ENCODE peak calls at places on chromosomes 12 and 14, in nine cellular contexts. One of them, this sample, is unnamed.

GRCh38 chr12:26135010-26135420 is 10.2 kb upstream of the BHLHE41 start:
- DNase-seq in A549: no peak
- DNase-seq in fibroblast of mammary gland: peak; percentile 10
- DNase-seq in endothelial cell: no peak
- DNase-seq in astrocyte of the cerebellum: peak; percentile 84
- DNase-seq in RWPE1: no peak
- DNase-seq in dorsolateral prefrontal cortex: no peak
- DNase-seq in tibial artery: no peak
- DNase-seq in cardiac muscle cell: no peak
- DNase-seq in this sample: no peak

GRCh38 chr12:58346032-58346632 is 404.8 kb downstream of the ATP23 start:
- DNase-seq in endothelial cell: no peak
- DNase-seq in tibial artery: no peak
- DNase-seq in RWPE1: peak; percentile 54
- DNase-seq in astrocyte of the cerebellum: peak; percentile 38
- DNase-seq in dorsolateral prefrontal cortex: no peak
- DNase-seq in cardiac muscle cell: peak; percentile 51
- DNase-seq in A549: peak; percentile 46
- DNase-seq in fibroblast of mammary gland: peak; percentile 64
- DNase-seq in this sample: no peak

GRCh38 chr12:107748472-107748871 is 12.5 kb downstream of the PRDM4 start:
- DNase-seq in tibial artery: no peak
- DNase-seq in cardiac muscle cell: no peak
- DNase-seq in astrocyte of the cerebellum: peak; percentile 18
- DNase-seq in endothelial cell: no peak
- DNase-seq in fibroblast of mammary gland: peak; percentile 89
- DNase-seq in RWPE1: peak; percentile 64
- DNase-seq in dorsolateral prefrontal cortex: no peak
- DNase-seq in A549: no peak
- DNase-seq in this sample: no peak

GRCh38 chr12:116735084-116735483 is 2.8 kb downstream of the SPRING1 start:
- DNase-seq in fibroblast of mammary gland: no peak
- DNase-seq in dorsolateral prefrontal cortex: no peak
- DNase-seq in astrocyte of the cerebellum: no peak
- DNase-seq in A549: no peak
- DNase-seq in tibial artery: no peak
- DNase-seq in cardiac muscle cell: no peak
- DNase-seq in RWPE1: no peak
- DNase-seq in endothelial cell: no peak
- DNase-seq in this sample: no peak

GRCh38 chr14:95222870-95223398 is 65.6 kb upstream of the DICER1 start:
- DNase-seq in endothelial cell: no peak
- DNase-seq in A549: no peak
- DNase-seq in cardiac muscle cell: no peak
- DNase-seq in dorsolateral prefrontal cortex: no peak
- DNase-seq in fibroblast of mammary gland: peak; percentile 89
- DNase-seq in astrocyte of the cerebellum: no peak
- DNase-seq in RWPE1: no peak
- DNase-seq in tibial artery: no peak
- DNase-seq in this sample: no peak

GRCh38 chr12:1130164-1130563 is 139.1 kb downstream of the ERC1 start:
- DNase-seq in RWPE1: no peak
- DNase-seq in A549: peak; percentile 53
- DNase-seq in cardiac muscle cell: peak; percentile 38
- DNase-seq in fibroblast of mammary gland: peak; percentile 2
- DNase-seq in tibial artery: no peak
- DNase-seq in endothelial cell: no peak
- DNase-seq in dorsolateral prefrontal cortex: no peak
- DNase-seq in astrocyte of the cerebellum: no peak
- DNase-seq in this sample: peak; percentile 61

GRCh38 chr12:98896938-98897337 is 251.8 kb downstream of the APAF1 start:
- DNase-seq in tibial artery: no peak
- DNase-seq in endothelial cell: peak; percentile 41
- DNase-seq in astrocyte of the cerebellum: peak; percentile 31
- DNase-seq in fibroblast of mammary gland: peak; percentile 9
- DNase-seq in dorsolateral prefrontal cortex: no peak
- DNase-seq in RWPE1: no peak
- DNase-seq in cardiac muscle cell: peak; percentile 65
- DNase-seq in A549: no peak
- DNase-seq in this sample: no peak

GRCh38 chr12:44774815-44775411 is 101.2 kb downstream of the NELL2 start:
- DNase-seq in endothelial cell: peak; percentile 73
- DNase-seq in RWPE1: peak; percentile 8
- DNase-seq in astrocyte of the cerebellum: no peak
- DNase-seq in cardiac muscle cell: peak; percentile 46
- DNase-seq in tibial artery: no peak
- DNase-seq in dorsolateral prefrontal cortex: no peak
- DNase-seq in A549: peak; percentile 42
- DNase-seq in fibroblast of mammary gland: peak; percentile 18
- DNase-seq in this sample: no peak

GRCh38 chr12:87953257-87953860 is 75.8 kb downstream of the C12orf50 start:
- DNase-seq in cardiac muscle cell: peak; percentile 37
- DNase-seq in endothelial cell: peak; percentile 19
- DNase-seq in dorsolateral prefrontal cortex: no peak
- DNase-seq in fibroblast of mammary gland: peak; percentile 60
- DNase-seq in RWPE1: peak; percentile 34
- DNase-seq in A549: peak; percentile 72
- DNase-seq in astrocyte of the cerebellum: peak; percentile 59
- DNase-seq in tibial artery: no peak
- DNase-seq in this sample: peak; percentile 70

GRCh38 chr14:74981833-74982232 is 20.9 kb upstream of the EIF2B2 start:
- DNase-seq in fibroblast of mammary gland: no peak
- DNase-seq in astrocyte of the cerebellum: no peak
- DNase-seq in A549: no peak
- DNase-seq in dorsolateral prefrontal cortex: no peak
- DNase-seq in endothelial cell: no peak
- DNase-seq in RWPE1: no peak
- DNase-seq in tibial artery: no peak
- DNase-seq in cardiac muscle cell: no peak
- DNase-seq in this sample: no peak

GRCh38 chr12:70796989-70797388 is 123.5 kb downstream of the PTPRR start:
- DNase-seq in tibial artery: no peak
- DNase-seq in dorsolateral prefrontal cortex: no peak
- DNase-seq in cardiac muscle cell: no peak
- DNase-seq in A549: no peak
- DNase-seq in endothelial cell: no peak
- DNase-seq in fibroblast of mammary gland: no peak
- DNase-seq in astrocyte of the cerebellum: no peak
- DNase-seq in RWPE1: no peak
- DNase-seq in this sample: peak; percentile 82

GRCh38 chr14:106518054-106518943 is 991.9 kb downstream of the TMEM121 start:
- DNase-seq in A549: peak; percentile 2
- DNase-seq in dorsolateral prefrontal cortex: no peak
- DNase-seq in cardiac muscle cell: no peak
- DNase-seq in tibial artery: no peak
- DNase-seq in endothelial cell: no peak
- DNase-seq in fibroblast of mammary gland: no peak
- DNase-seq in astrocyte of the cerebellum: no peak
- DNase-seq in RWPE1: no peak
- DNase-seq in this sample: no peak

GRCh38 chr12:117026343-117026742 is 72.9 kb downstream of the TESC start:
- DNase-seq in tibial artery: no peak
- DNase-seq in fibroblast of mammary gland: no peak
- DNase-seq in astrocyte of the cerebellum: no peak
- DNase-seq in RWPE1: no peak
- DNase-seq in A549: no peak
- DNase-seq in cardiac muscle cell: no peak
- DNase-seq in endothelial cell: no peak
- DNase-seq in dorsolateral prefrontal cortex: no peak
- DNase-seq in this sample: no peak

GRCh38 chr12:82414926-82415325 is 56.6 kb downstream of the METTL25 start:
- DNase-seq in endothelial cell: no peak
- DNase-seq in tibial artery: no peak
- DNase-seq in dorsolateral prefrontal cortex: no peak
- DNase-seq in cardiac muscle cell: no peak
- DNase-seq in RWPE1: no peak
- DNase-seq in A549: no peak
- DNase-seq in astrocyte of the cerebellum: peak; percentile 4
- DNase-seq in fibroblast of mammary gland: no peak
- DNase-seq in this sample: no peak
- TF ChIP-seq CTCF in endothelial cell: no peak
- TF ChIP-seq CTCF in tibial artery: no peak
- TF ChIP-seq CTCF in dorsolateral prefrontal cortex: no peak
- TF ChIP-seq CTCF in cardiac muscle cell: no peak
- TF ChIP-seq CTCF in RWPE1: no peak
- TF ChIP-seq CTCF in A549: no peak
- TF ChIP-seq CTCF in astrocyte of the cerebellum: no peak
- TF ChIP-seq CTCF in fibroblast of mammary gland: no peak
- TF ChIP-seq CTCF in this sample: no peak

DNA sequence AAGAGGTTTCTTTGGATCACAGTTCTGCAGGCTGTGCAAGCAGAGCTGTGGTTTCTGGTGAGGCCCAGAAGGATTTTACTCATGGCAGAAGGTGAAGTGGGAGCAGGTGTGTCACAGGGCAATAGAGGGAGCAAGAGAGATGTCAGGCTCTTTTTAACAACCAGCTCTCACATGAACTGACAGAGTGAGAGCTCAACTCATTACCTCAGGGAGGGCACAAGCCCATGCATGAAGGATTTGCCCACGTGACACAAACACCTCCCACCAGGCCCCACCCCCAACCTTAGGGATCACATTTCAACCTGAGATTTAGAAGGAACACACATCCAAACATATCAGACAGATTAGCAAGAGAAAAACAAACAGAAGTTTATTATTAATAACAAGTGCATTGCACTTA is 470.4 kb downstream of the GALC start:
- DNase-seq in dorsolateral prefrontal cortex: no peak
- DNase-seq in astrocyte of the cerebellum: no peak
- DNase-seq in cardiac muscle cell: peak; percentile 6
- DNase-seq in fibroblast of mammary gland: no peak
- DNase-seq in tibial artery: no peak
- DNase-seq in endothelial cell: no peak
- DNase-seq in A549: no peak
- DNase-seq in RWPE1: peak; percentile 15
- DNase-seq in this sample: peak; percentile 18
- TF ChIP-seq CTCF in dorsolateral prefrontal cortex: no peak
- TF ChIP-seq CTCF in astrocyte of the cerebellum: no peak
- TF ChIP-seq CTCF in cardiac muscle cell: no peak
- TF ChIP-seq CTCF in fibroblast of mammary gland: no peak
- TF ChIP-seq CTCF in tibial artery: no peak
- TF ChIP-seq CTCF in endothelial cell: no peak
- TF ChIP-seq CTCF in A549: no peak
- TF ChIP-seq CTCF in RWPE1: no peak
- TF ChIP-seq CTCF in this sample: peak; percentile 46

DNA sequence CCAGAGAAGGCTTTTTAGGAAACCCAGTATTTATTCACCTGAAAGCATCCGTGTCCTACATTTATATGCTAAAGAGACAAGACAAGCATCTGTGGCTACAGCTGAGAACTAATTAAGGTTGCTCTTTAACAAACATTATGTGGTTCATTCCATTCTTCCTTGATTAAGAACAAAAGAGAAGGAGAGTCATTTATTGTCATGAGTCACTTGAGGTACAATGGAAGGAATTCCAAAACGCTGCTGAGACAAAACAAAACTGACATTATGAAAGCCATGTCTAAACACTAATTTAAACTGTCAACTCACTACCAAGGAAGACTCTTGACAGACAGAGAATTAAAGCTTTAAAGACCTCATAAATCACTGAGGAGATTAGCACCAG is 214.4 kb downstream of the BMP4 start:
- DNase-seq in endothelial cell: no peak
- DNase-seq in A549: no peak
- DNase-seq in cardiac muscle cell: no peak
- DNase-seq in fibroblast of mammary gland: no peak
- DNase-seq in astrocyte of the cerebellum: no peak
- DNase-seq in RWPE1: no peak
- DNase-seq in dorsolateral prefrontal cortex: no peak
- DNase-seq in tibial artery: no peak
- DNase-seq in this sample: no peak
- TF ChIP-seq CTCF in endothelial cell: no peak
- TF ChIP-seq CTCF in A549: no peak
- TF ChIP-seq CTCF in cardiac muscle cell: no peak
- TF ChIP-seq CTCF in fibroblast of mammary gland: no peak
- TF ChIP-seq CTCF in astrocyte of the cerebellum: no peak
- TF ChIP-seq CTCF in RWPE1: no peak
- TF ChIP-seq CTCF in dorsolateral prefrontal cortex: no peak
- TF ChIP-seq CTCF in tibial artery: no peak
- TF ChIP-seq CTCF in this sample: no peak

DNA sequence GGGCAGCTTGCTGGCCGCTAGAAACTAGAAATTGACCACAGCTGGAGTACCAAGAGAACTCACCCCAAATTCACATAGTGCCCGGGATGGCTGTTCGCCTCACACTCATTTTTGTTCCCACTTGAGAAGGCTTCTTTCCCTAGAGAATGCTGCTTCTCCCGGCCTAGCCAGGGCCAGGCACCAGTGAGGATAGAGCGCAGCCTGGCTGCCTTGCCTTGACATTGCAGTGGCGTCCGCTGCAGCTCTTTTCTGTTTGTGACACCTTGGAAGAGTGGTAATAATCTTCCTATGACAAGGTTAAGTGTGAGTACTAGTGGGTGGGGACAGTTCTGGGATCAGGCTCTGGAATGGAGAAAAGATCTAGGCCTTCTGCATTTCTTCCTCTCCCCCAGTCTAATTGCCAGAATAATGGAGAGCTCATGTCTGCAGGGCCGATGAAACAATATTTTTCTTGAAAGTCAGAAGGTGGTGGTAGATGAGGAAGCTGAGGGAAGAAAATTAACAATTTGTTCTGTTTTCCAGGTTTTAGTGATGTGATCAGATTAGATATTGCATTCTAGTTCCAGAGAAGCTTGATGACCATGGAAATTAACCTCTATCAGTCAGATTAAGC is 3.7 kb downstream of the TMEM253 start:
- DNase-seq in astrocyte of the cerebellum: peak; percentile 43
- DNase-seq in dorsolateral prefrontal cortex: peak; percentile 65
- DNase-seq in tibial artery: peak; percentile 79
- DNase-seq in A549: peak; percentile 87
- DNase-seq in RWPE1: peak; percentile 73
- DNase-seq in fibroblast of mammary gland: peak; percentile 86
- DNase-seq in endothelial cell: peak; percentile 70
- DNase-seq in cardiac muscle cell: peak; percentile 83
- DNase-seq in this sample: peak; percentile 52
- TF ChIP-seq CTCF in astrocyte of the cerebellum: peak; percentile 100
- TF ChIP-seq CTCF in dorsolateral prefrontal cortex: peak; percentile 97
- TF ChIP-seq CTCF in tibial artery: peak; percentile 93
- TF ChIP-seq CTCF in A549: peak; percentile 81
- TF ChIP-seq CTCF in RWPE1: peak; percentile 96
- TF ChIP-seq CTCF in fibroblast of mammary gland: peak; percentile 99
- TF ChIP-seq CTCF in endothelial cell: peak; percentile 39
- TF ChIP-seq CTCF in cardiac muscle cell: peak; percentile 98
- TF ChIP-seq CTCF in this sample: peak; percentile 96

This sample was measured in LNCaP clone FGC.